ENCODE peak calls at places on chromosome 11, in six cellular contexts. One of them, this sample, is unnamed.

GRCh38 chr11:78560066-78560597 is 14.5 kb downstream of the NARS2 start:
- DNase-seq in bronchial epithelial cell: no peak
- DNase-seq in choroid plexus epithelial cell: no peak
- DNase-seq in upper lobe of right lung: no peak
- DNase-seq in fibroblast of the aortic adventitia: no peak
- DNase-seq in activated CD4-positive, CD25-positive, alpha-beta regulatory T cell: no peak
- DNase-seq in this sample: no peak

GRCh38 chr11:8812438-8812837 is 98.6 kb upstream of the AKIP1 start:
- DNase-seq in fibroblast of the aortic adventitia: peak
- DNase-seq in activated CD4-positive, CD25-positive, alpha-beta regulatory T cell: no peak
- DNase-seq in upper lobe of right lung: peak
- DNase-seq in bronchial epithelial cell: no peak
- DNase-seq in choroid plexus epithelial cell: peak
- DNase-seq in this sample: no peak

GRCh38 chr11:63609536-63609935 is 4.7 kb downstream of the PLAAT3 start:
- DNase-seq in choroid plexus epithelial cell: no peak
- DNase-seq in upper lobe of right lung: no peak
- DNase-seq in fibroblast of the aortic adventitia: no peak
- DNase-seq in activated CD4-positive, CD25-positive, alpha-beta regulatory T cell: no peak
- DNase-seq in bronchial epithelial cell: no peak
- DNase-seq in this sample: peak

GRCh38 chr11:35845860-35846259 is 98.0 kb upstream of the LDLRAD3 start:
- DNase-seq in bronchial epithelial cell: peak
- DNase-seq in upper lobe of right lung: no peak
- DNase-seq in choroid plexus epithelial cell: no peak
- DNase-seq in fibroblast of the aortic adventitia: no peak
- DNase-seq in activated CD4-positive, CD25-positive, alpha-beta regulatory T cell: no peak
- DNase-seq in this sample: no peak

GRCh38 chr11:94934362-94934761 is 39.0 kb downstream of the CWC15 start:
- DNase-seq in fibroblast of the aortic adventitia: peak
- DNase-seq in upper lobe of right lung: no peak
- DNase-seq in choroid plexus epithelial cell: peak
- DNase-seq in activated CD4-positive, CD25-positive, alpha-beta regulatory T cell: no peak
- DNase-seq in bronchial epithelial cell: no peak
- DNase-seq in this sample: no peak

GRCh38 chr11:33110083-33110482 is 51.2 kb downstream of the CSTF3 start:
- DNase-seq in choroid plexus epithelial cell: no peak
- DNase-seq in bronchial epithelial cell: no peak
- DNase-seq in upper lobe of right lung: no peak
- DNase-seq in fibroblast of the aortic adventitia: no peak
- DNase-seq in activated CD4-positive, CD25-positive, alpha-beta regulatory T cell: no peak
- DNase-seq in this sample: no peak

GRCh38 chr11:35418847-35419712 is at the start of gene SLC1A2:
- DNase-seq in upper lobe of right lung: peak
- DNase-seq in choroid plexus epithelial cell: peak
- DNase-seq in fibroblast of the aortic adventitia: peak
- DNase-seq in bronchial epithelial cell: no peak
- DNase-seq in activated CD4-positive, CD25-positive, alpha-beta regulatory T cell: no peak
- DNase-seq in this sample: no peak

GRCh38 chr11:76206327-76207081 is at the start of gene WNT11:
- DNase-seq in fibroblast of the aortic adventitia: peak
- DNase-seq in activated CD4-positive, CD25-positive, alpha-beta regulatory T cell: no peak
- DNase-seq in bronchial epithelial cell: no peak
- DNase-seq in choroid plexus epithelial cell: no peak
- DNase-seq in upper lobe of right lung: peak
- DNase-seq in this sample: no peak

GRCh38 chr11:73931039-73931645 is 19.7 kb upstream of the DNAJB13 start:
- DNase-seq in activated CD4-positive, CD25-positive, alpha-beta regulatory T cell: no peak
- DNase-seq in fibroblast of the aortic adventitia: peak
- DNase-seq in bronchial epithelial cell: peak
- DNase-seq in choroid plexus epithelial cell: peak
- DNase-seq in upper lobe of right lung: no peak
- DNase-seq in this sample: peak

GRCh38 chr11:86438685-86439084 is 64.0 kb downstream of the CCDC81 start:
- DNase-seq in fibroblast of the aortic adventitia: peak
- DNase-seq in upper lobe of right lung: no peak
- DNase-seq in choroid plexus epithelial cell: peak
- DNase-seq in activated CD4-positive, CD25-positive, alpha-beta regulatory T cell: no peak
- DNase-seq in bronchial epithelial cell: peak
- DNase-seq in this sample: no peak

GRCh38 chr11:36469881-36470802 is 39.9 kb downstream of the TRAF6 start:
- DNase-seq in choroid plexus epithelial cell: peak
- DNase-seq in fibroblast of the aortic adventitia: peak
- DNase-seq in upper lobe of right lung: no peak
- DNase-seq in bronchial epithelial cell: peak
- DNase-seq in activated CD4-positive, CD25-positive, alpha-beta regulatory T cell: no peak
- DNase-seq in this sample: no peak

GRCh38 chr11:30753994-30754393 is 167.8 kb upstream of the MPPED2 start:
- DNase-seq in bronchial epithelial cell: no peak
- DNase-seq in fibroblast of the aortic adventitia: no peak
- DNase-seq in upper lobe of right lung: no peak
- DNase-seq in activated CD4-positive, CD25-positive, alpha-beta regulatory T cell: no peak
- DNase-seq in choroid plexus epithelial cell: no peak
- DNase-seq in this sample: no peak

GRCh38 chr11:96033569-96033968 is 109.7 kb upstream of the MTMR2 start:
- DNase-seq in activated CD4-positive, CD25-positive, alpha-beta regulatory T cell: no peak
- DNase-seq in bronchial epithelial cell: no peak
- DNase-seq in upper lobe of right lung: no peak
- DNase-seq in choroid plexus epithelial cell: no peak
- DNase-seq in fibroblast of the aortic adventitia: peak
- DNase-seq in this sample: no peak

GRCh38 chr11:7571640-7572000 is 57.8 kb downstream of the PPFIBP2 start:
- DNase-seq in upper lobe of right lung: peak
- DNase-seq in choroid plexus epithelial cell: peak
- DNase-seq in bronchial epithelial cell: peak
- DNase-seq in activated CD4-positive, CD25-positive, alpha-beta regulatory T cell: no peak
- DNase-seq in fibroblast of the aortic adventitia: peak
- DNase-seq in this sample: peak

GRCh38 chr11:58900479-58901420 is 38.5 kb upstream of the GLYATL1 start:
- DNase-seq in fibroblast of the aortic adventitia: peak
- DNase-seq in upper lobe of right lung: peak
- DNase-seq in bronchial epithelial cell: peak
- DNase-seq in activated CD4-positive, CD25-positive, alpha-beta regulatory T cell: no peak
- DNase-seq in choroid plexus epithelial cell: peak
- DNase-seq in this sample: peak

GRCh38 chr11:67163006-67163405 is 43.9 kb downstream of the KDM2A start:
- DNase-seq in choroid plexus epithelial cell: peak
- DNase-seq in upper lobe of right lung: no peak
- DNase-seq in activated CD4-positive, CD25-positive, alpha-beta regulatory T cell: no peak
- DNase-seq in bronchial epithelial cell: no peak
- DNase-seq in fibroblast of the aortic adventitia: no peak
- DNase-seq in this sample: no peak

GRCh38 chr11:86990520-86990919 is 35.3 kb upstream of the FZD4 start:
- DNase-seq in bronchial epithelial cell: peak
- DNase-seq in activated CD4-positive, CD25-positive, alpha-beta regulatory T cell: no peak
- DNase-seq in choroid plexus epithelial cell: peak
- DNase-seq in fibroblast of the aortic adventitia: peak
- DNase-seq in upper lobe of right lung: no peak
- DNase-seq in this sample: no peak

GRCh38 chr11:99098258-99098657 is 77.5 kb downstream of the CNTN5 start:
- DNase-seq in bronchial epithelial cell: no peak
- DNase-seq in upper lobe of right lung: no peak
- DNase-seq in activated CD4-positive, CD25-positive, alpha-beta regulatory T cell: no peak
- DNase-seq in fibroblast of the aortic adventitia: no peak
- DNase-seq in choroid plexus epithelial cell: no peak
- DNase-seq in this sample: no peak

GRCh38 chr11:120340529-120340928 is 4.3 kb downstream of the ARHGEF12 start:
- DNase-seq in choroid plexus epithelial cell: peak
- DNase-seq in upper lobe of right lung: no peak
- DNase-seq in activated CD4-positive, CD25-positive, alpha-beta regulatory T cell: no peak
- DNase-seq in fibroblast of the aortic adventitia: peak
- DNase-seq in bronchial epithelial cell: peak
- DNase-seq in this sample: no peak

GRCh38 chr11:12433571-12434061 is 56.2 kb downstream of the PARVA start:
- DNase-seq in fibroblast of the aortic adventitia: peak
- DNase-seq in upper lobe of right lung: no peak
- DNase-seq in bronchial epithelial cell: no peak
- DNase-seq in choroid plexus epithelial cell: peak
- DNase-seq in activated CD4-positive, CD25-positive, alpha-beta regulatory T cell: no peak
- DNase-seq in this sample: no peak

GRCh38 chr11:69726481-69726880 is 22.7 kb upstream of the FGF19 start:
- DNase-seq in fibroblast of the aortic adventitia: no peak
- DNase-seq in bronchial epithelial cell: no peak
- DNase-seq in upper lobe of right lung: no peak
- DNase-seq in activated CD4-positive, CD25-positive, alpha-beta regulatory T cell: no peak
- DNase-seq in choroid plexus epithelial cell: no peak
- DNase-seq in this sample: no peak

GRCh38 chr11:103648670-103649400 is 387.6 kb upstream of the DDI1 start:
- DNase-seq in bronchial epithelial cell: peak
- DNase-seq in activated CD4-positive, CD25-positive, alpha-beta regulatory T cell: no peak
- DNase-seq in upper lobe of right lung: no peak
- DNase-seq in fibroblast of the aortic adventitia: peak
- DNase-seq in choroid plexus epithelial cell: peak
- DNase-seq in this sample: no peak

GRCh38 chr11:109729761-109730160 is 307.8 kb downstream of the C11orf87 start:
- DNase-seq in choroid plexus epithelial cell: no peak
- DNase-seq in activated CD4-positive, CD25-positive, alpha-beta regulatory T cell: no peak
- DNase-seq in upper lobe of right lung: no peak
- DNase-seq in fibroblast of the aortic adventitia: no peak
- DNase-seq in bronchial epithelial cell: no peak
- DNase-seq in this sample: no peak